ENCODE peak calls at places on chromosome 11, in nine cellular contexts. I is GM23248, H is neural progenitor cell, D is PC-3, L is MM.1S, Y is SK-N-SH, V is GM23338, X is HCT116, A is hepatocyte. P is an unnamed sample.

GRCh38 chr11:45580399-45580798 is 85.0 kb downstream of the CHST1 start:
- DNase-seq in I (peak; percentile 50), H (peak; percentile 65), D (peak; percentile 43), L (peak; percentile 40), Y (no peak), V (peak; percentile 66), X (no peak), A (peak; percentile 61), P (no peak)

GRCh38 chr11:61838921-61839320 is 10.8 kb downstream of the FADS2 start:
- DNase-seq in I (no peak), H (no peak), D (no peak), L (no peak), Y (no peak), V (no peak), X (no peak), A (no peak), P (no peak)

GRCh38 chr11:74683941-74684481 is 47.2 kb downstream of the CHRDL2 start:
- DNase-seq in I (peak; percentile 58), H (no peak), D (peak; percentile 28), L (no peak), Y (no peak), V (peak; percentile 16), X (no peak), A (no peak), P (no peak)

GRCh38 chr11:122747358-122747757 is 90.9 kb upstream of the CRTAM start:
- DNase-seq in I (no peak), H (no peak), D (no peak), L (no peak), Y (no peak), V (no peak), X (no peak), A (no peak), P (no peak)

GRCh38 chr11:67254768-67255167 is 11.5 kb upstream of the GRK2 start:
- DNase-seq in I (no peak), H (no peak), D (no peak), L (peak; percentile 3), Y (no peak), V (no peak), X (no peak), A (no peak), P (no peak)

GRCh38 chr11:59812220-59812619 is 1.6 kb upstream of the MRPL16 start:
- DNase-seq in I (no peak), H (no peak), D (no peak), L (no peak), Y (no peak), V (no peak), X (no peak), A (no peak), P (no peak)

GRCh38 chr11:122981388-122982264 is at the start of gene BSX:
- DNase-seq in I (peak; percentile 58), H (peak; percentile 95), D (peak; percentile 55), L (peak; percentile 56), Y (no peak), V (peak; percentile 95), X (no peak), A (peak; percentile 77), P (peak; percentile 24)

GRCh38 chr11:72781063-72781312 is 12.9 kb downstream of the STARD10 start:
- DNase-seq in I (no peak), H (no peak), D (peak; percentile 62), L (no peak), Y (no peak), V (peak; percentile 53), X (no peak), A (peak; percentile 68), P (no peak)

GRCh38 chr11:67056640-67057409 is at the start of gene RHOD:
- DNase-seq in I (peak; percentile 68), H (peak; percentile 82), D (peak; percentile 68), L (peak; percentile 64), Y (no peak), V (peak; percentile 90), X (no peak), A (peak; percentile 89), P (no peak)

GRCh38 chr11:32233276-32233675 is 142.4 kb downstream of the RCN1 start:
- DNase-seq in I (no peak), H (no peak), D (peak; percentile 25), L (no peak), Y (no peak), V (no peak), X (no peak), A (no peak), P (no peak)

GRCh38 chr11:31160504-31161422 is 208.8 kb downstream of the DCDC1 start:
- DNase-seq in I (peak; percentile 16), H (peak; percentile 58), D (peak; percentile 40), L (peak; percentile 15), Y (no peak), V (peak; percentile 75), X (peak; percentile 18), A (no peak), P (peak; percentile 3)

GRCh38 chr11:73198677-73199076 is 19.4 kb upstream of the P2RY2 start:
- DNase-seq in I (no peak), H (peak; percentile 47), D (no peak), L (no peak), Y (no peak), V (peak; percentile 79), X (peak; percentile 45), A (peak; percentile 81), P (no peak)

GRCh38 chr11:7457211-7457610 is 28.1 kb upstream of the OLFML1 start:
- DNase-seq in I (peak; percentile 82), H (no peak), D (peak; percentile 59), L (no peak), Y (no peak), V (no peak), X (no peak), A (no peak), P (no peak)

GRCh38 chr11:105181100-105181499 is 41.5 kb upstream of the CARD18 start:
- DNase-seq in I (peak; percentile 90), H (no peak), D (peak; percentile 59), L (no peak), Y (no peak), V (no peak), X (no peak), A (peak; percentile 32), P (no peak)

GRCh38 chr11:117189191-117189940 is 9.8 kb upstream of the TAGLN start:
- DNase-seq in I (no peak), H (no peak), D (no peak), L (no peak), Y (no peak), V (no peak), X (no peak), A (no peak), P (peak; percentile 76)

GRCh38 chr11:122804796-122805195 is 33.5 kb upstream of the CRTAM start:
- DNase-seq in I (peak; percentile 57), H (no peak), D (peak; percentile 57), L (no peak), Y (no peak), V (no peak), X (no peak), A (no peak), P (no peak)

GRCh38 chr11:18617688-18618340 is 16.3 kb downstream of the SPTY2D1 start:
- DNase-seq in I (peak; percentile 17), H (no peak), D (no peak), L (peak; percentile 15), Y (no peak), V (no peak), X (no peak), A (no peak), P (no peak)
- TF ChIP-seq EZH2phosphoT487 in I (no peak), H (no peak), D (no peak), L (no peak), Y (no peak), V (no peak), X (no peak), A (no peak), P (no peak)

DNA sequence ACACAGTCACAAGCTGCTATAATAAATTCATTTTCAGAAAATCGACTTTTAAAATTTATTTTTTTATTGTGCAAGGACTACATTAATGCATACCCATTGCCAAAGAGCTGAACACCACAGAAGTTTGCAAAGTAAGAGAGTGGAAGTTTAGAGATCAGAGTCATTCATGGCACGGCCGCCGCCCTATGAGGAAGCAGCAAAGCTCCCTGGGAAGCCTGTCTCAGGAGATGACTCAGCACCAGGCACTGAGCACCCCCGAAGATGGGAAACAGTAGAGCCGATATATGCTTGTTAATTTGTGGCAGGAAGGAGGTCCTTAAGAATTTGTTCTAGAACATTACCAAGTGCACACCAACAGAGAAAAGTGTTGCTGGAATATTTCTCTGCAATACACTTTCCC is 693.7 kb downstream of the OPCML start:
- DNase-seq in I (peak; percentile 64), H (no peak), D (no peak), L (no peak), Y (no peak), V (no peak), X (no peak), A (peak; percentile 11), P (no peak)
- H2AFZ ChIP-seq in I (no peak overlapping the region), H (no peak overlapping the region), D (no peak overlapping the region), L (no peak overlapping the region), Y (no peak overlapping the region), V (no peak overlapping the region), X (no peak overlapping the region), A (no peak overlapping the region), P (no peak overlapping the region)

GRCh38 chr11:118768715-118769114 is 22.2 kb downstream of the DDX6 start:
- DNase-seq in I (no peak), H (no peak), D (no peak), L (no peak), Y (no peak), V (no peak), X (no peak), A (no peak), P (no peak)
- H3K4me1 ChIP-seq in I (peaks cover 11% of the 10 kb centered on the region), H (peaks cover 24% of the 10 kb centered on the region), D (no peaks in the 10 kb centered on the region), L (no peaks in the 10 kb centered on the region), Y (peaks cover 2% of the 10 kb centered on the region), V (no peaks in the 10 kb centered on the region), X (no peaks in the 10 kb centered on the region), A (peaks cover 21% of the 10 kb centered on the region), P (peaks cover 19% of the 10 kb centered on the region)

GRCh38 chr11:63814383-63814736 is 1.1 kb downstream of the SPINDOC start:
- DNase-seq in I (no peak), H (no peak), D (peak; percentile 16), L (no peak), Y (no peak), V (no peak), X (no peak), A (peak; percentile 18), P (peak; percentile 67)

GRCh38 chr11:63813563-63814382 is 517 bp downstream of the SPINDOC start:
- DNase-seq in I (peak; percentile 55), H (peak; percentile 67), D (peak; percentile 49), L (peak; percentile 50), Y (peak; percentile 88), V (peak; percentile 67), X (no peak), A (peak; percentile 63), P (peak; percentile 68)

GRCh38 chr11:63816732-63817131 is 3.5 kb downstream of the SPINDOC start:
- DNase-seq in I (no peak), H (no peak), D (no peak), L (no peak), Y (no peak), V (no peak), X (no peak), A (no peak), P (no peak)

GRCh38 chr11:63813035-63813562 is at the start of gene SPINDOC:
- DNase-seq in I (peak; percentile 88), H (peak; percentile 93), D (peak; percentile 78), L (peak; percentile 79), Y (peak; percentile 98), V (peak; percentile 82), X (no peak), A (peak; percentile 86), P (peak; percentile 84)

DNA sequence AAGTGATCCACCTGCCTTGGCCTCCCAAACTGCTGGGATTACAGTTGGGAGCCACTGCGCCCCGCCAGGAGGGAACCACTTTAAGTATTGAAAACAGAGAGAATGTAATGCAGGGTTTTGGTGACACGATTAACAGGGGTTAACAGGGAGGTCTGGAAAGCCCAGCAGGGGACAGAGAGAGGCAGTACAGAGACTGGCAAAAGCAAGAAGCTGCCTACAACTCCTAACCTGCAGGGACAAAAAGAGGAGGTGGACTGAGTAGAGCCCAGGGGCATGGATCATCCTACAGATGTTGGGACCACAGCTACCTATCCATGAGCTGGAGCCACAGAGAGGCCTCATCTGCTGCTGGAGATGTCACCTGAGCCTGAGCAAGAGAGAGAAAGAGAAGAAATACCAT is 1.7 kb upstream of the SPINDOC start:
- DNase-seq in I (no peak), H (peak; percentile 53), D (no peak), L (no peak), Y (no peak), V (no peak), X (no peak), A (no peak), P (no peak)
- TF ChIP-seq EZH2phosphoT487 in I (no peak), H (no peak), D (no peak), L (no peak), Y (no peak), V (no peak), X (no peak), A (no peak), P (no peak)